ENCODE peak calls at places on chromosome 19, in seven cellular contexts. V, F, I, E, M, S and B are unnamed samples. For H3K4me1 and H3K36me3, the result is how much of the 10 kb centered on the place peaks cover.

GRCh38 chr19:4606921-4607678 is 32.2 kb upstream of the TNFAIP8L1 start:
- DNase-seq in E (no peak), I (peak), M (no peak), S (peak), F (peak), V (no peak), B (no peak)

GRCh38 chr19:33071887-33072286 is 7.2 kb upstream of the RHPN2 start:
- DNase-seq in I (no peak), F (no peak), M (no peak), E (peak), S (no peak), V (no peak), B (peak)

GRCh38 chr19:3850320-3850972 is 18.4 kb downstream of the ZFR2 start:
- DNase-seq in M (no peak), E (no peak), I (no peak), V (no peak), F (no peak), S (no peak), B (no peak)

GRCh38 chr19:35468637-35469036 is 20.6 kb downstream of the FFAR2 start:
- DNase-seq in E (peak), I (peak), V (no peak), S (peak), F (peak), M (no peak), B (peak)

GRCh38 chr19:947707-948533 is 22.1 kb downstream of the ARID3A start:
- DNase-seq in M (no peak), S (no peak), I (no peak), E (no peak), F (no peak), V (no peak), B (no peak)

GRCh38 chr19:5222821-5223321 is 117.7 kb downstream of the PTPRS start:
- DNase-seq in S (no peak), I (no peak), M (no peak), F (no peak), E (no peak), V (no peak), B (no peak)

GRCh38 chr19:9075064-9075964 is 11.5 kb upstream of the OR1M1 start:
- DNase-seq in E (peak), F (peak), M (peak), I (peak), V (peak), S (peak), B (no peak)

GRCh38 chr19:49058592-49058991 is 1.0 kb upstream of the CGB7 start:
- DNase-seq in S (peak), F (peak), V (no peak), I (no peak), M (peak), E (no peak), B (peak)

GRCh38 chr19:36441339-36441738 is 22.9 kb upstream of the ZFP82 start:
- DNase-seq in E (no peak), I (no peak), F (no peak), M (no peak), S (no peak), V (no peak), B (no peak)

GRCh38 chr19:57830071-57830602 is at the start of gene ZNF587B:
- DNase-seq in S (peak), I (peak), E (peak), M (peak), V (peak), F (peak), B (peak)

GRCh38 chr19:45901432-45901903 is 945 bp downstream of the MYPOP start:
- DNase-seq in S (peak), V (no peak), I (peak), M (peak), F (peak), E (no peak), B (no peak)

GRCh38 chr19:13029893-13030292 is 34.6 kb downstream of the NFIX start:
- DNase-seq in V (no peak), M (no peak), S (no peak), I (no peak), F (no peak), E (peak), B (no peak)

GRCh38 chr19:3270908-3271307 is 46.4 kb downstream of the CELF5 start:
- DNase-seq in V (no peak), M (peak), E (peak), I (peak), F (peak), S (peak), B (peak)

GRCh38 chr19:48795855-48796142 is 15.0 kb downstream of the BCAT2 start:
- DNase-seq in M (no peak), E (no peak), I (peak), S (no peak), V (no peak), F (no peak), B (no peak)

GRCh38 chr19:2977686-2978466 is 512 bp downstream of the TLE6 start:
- DNase-seq in M (no peak), V (no peak), F (no peak), E (no peak), I (peak), S (no peak), B (no peak)

GRCh38 chr19:47490847-47491246 is 6.8 kb upstream of the KPTN start:
- DNase-seq in I (no peak), E (no peak), M (no peak), V (no peak), S (no peak), F (no peak), B (no peak)

GRCh38 chr19:5991244-5991838 is 13.4 kb upstream of the RANBP3 start:
- DNase-seq in V (no peak), I (no peak), E (no peak), M (no peak), S (no peak), F (no peak), B (no peak)

GRCh38 chr19:4652075-4652474 is 12.8 kb downstream of the TNFAIP8L1 start:
- DNase-seq in F (no peak), M (no peak), V (no peak), E (no peak), I (no peak), S (no peak), B (no peak)

GRCh38 chr19:55635856-55636440 is 4.9 kb upstream of the ZNF580 start:
- DNase-seq in V (no peak), M (no peak), E (no peak), F (no peak), S (peak), I (no peak), B (no peak)

GRCh38 chr19:49064768-49065611 is at the start of gene NTF4:
- DNase-seq in F (peak), E (peak), S (peak), V (no peak), M (no peak), I (peak), B (peak)

GRCh38 chr19:4369109-4369887 is 25.9 kb downstream of the MPND start:
- DNase-seq in F (no peak), I (no peak), M (no peak), S (no peak), E (no peak), V (peak), B (no peak)

GRCh38 chr19:47190167-47190727 is 40.8 kb downstream of the BBC3 start:
- DNase-seq in M (peak), F (peak), S (peak), V (peak), I (peak), E (peak), B (peak)

GRCh38 chr19:48630289-48631036 is 6.7 kb downstream of the DBP start:
- DNase-seq in I (peak), E (no peak), F (peak), V (no peak), M (no peak), S (no peak), B (peak)

GRCh38 chr19:34357431-34357830 is 7.6 kb upstream of the GPI start:
- DNase-seq in E (no peak), I (no peak), S (no peak), M (no peak), F (no peak), V (no peak), B (no peak)

GRCh38 chr19:364496-365287 is 20.1 kb upstream of the MIER2 start:
- DNase-seq in S (no peak), F (no peak), E (no peak), I (no peak), M (no peak), V (no peak), B (no peak)

GRCh38 chr19:6217752-6218403 is 61.9 kb downstream of the MLLT1 start:
- DNase-seq in I (no peak), S (no peak), M (no peak), E (no peak), F (no peak), V (no peak), B (no peak)

GRCh38 chr19:54247106-54247930 is 4.7 kb upstream of the LILRA6 start:
- DNase-seq in M (no peak), S (no peak), I (no peak), E (no peak), V (no peak), F (no peak), B (no peak)

GRCh38 chr19:30227661-30228112 is 144.5 kb upstream of the ZNF536 start:
- DNase-seq in I (peak), S (peak), V (peak), E (peak), F (peak), M (peak), B (peak)

GRCh38 chr19:33394006-33394722 is 20.7 kb downstream of the CEBPG start:
- DNase-seq in I (peak), F (peak), S (no peak), E (peak), V (no peak), M (peak), B (peak)

GRCh38 chr19:4088975-4089374 is 22.3 kb upstream of the ZBTB7A start:
- DNase-seq in I (no peak), S (no peak), M (no peak), V (no peak), F (no peak), E (no peak), B (no peak)

GRCh38 chr19:30222428-30222873 is 149.7 kb upstream of the ZNF536 start:
- DNase-seq in E (no peak), M (no peak), S (peak), F (no peak), I (no peak), V (no peak), B (peak)

GRCh38 chr19:14901675-14902260 is 15.8 kb upstream of the OR7A17 start:
- DNase-seq in I (no peak), V (no peak), F (peak), M (no peak), E (peak), S (no peak), B (no peak)

GRCh38 chr19:53394522-53394973 is 401 bp upstream of the ZNF765 start:
- DNase-seq in F (peak), I (peak), V (peak), M (peak), S (peak), E (peak), B (no peak)

GRCh38 chr19:49210108-49210900 is 52.7 kb downstream of the TRPM4 start:
- DNase-seq in F (peak), S (peak), M (no peak), E (peak), V (no peak), I (peak), B (peak)

DNA sequence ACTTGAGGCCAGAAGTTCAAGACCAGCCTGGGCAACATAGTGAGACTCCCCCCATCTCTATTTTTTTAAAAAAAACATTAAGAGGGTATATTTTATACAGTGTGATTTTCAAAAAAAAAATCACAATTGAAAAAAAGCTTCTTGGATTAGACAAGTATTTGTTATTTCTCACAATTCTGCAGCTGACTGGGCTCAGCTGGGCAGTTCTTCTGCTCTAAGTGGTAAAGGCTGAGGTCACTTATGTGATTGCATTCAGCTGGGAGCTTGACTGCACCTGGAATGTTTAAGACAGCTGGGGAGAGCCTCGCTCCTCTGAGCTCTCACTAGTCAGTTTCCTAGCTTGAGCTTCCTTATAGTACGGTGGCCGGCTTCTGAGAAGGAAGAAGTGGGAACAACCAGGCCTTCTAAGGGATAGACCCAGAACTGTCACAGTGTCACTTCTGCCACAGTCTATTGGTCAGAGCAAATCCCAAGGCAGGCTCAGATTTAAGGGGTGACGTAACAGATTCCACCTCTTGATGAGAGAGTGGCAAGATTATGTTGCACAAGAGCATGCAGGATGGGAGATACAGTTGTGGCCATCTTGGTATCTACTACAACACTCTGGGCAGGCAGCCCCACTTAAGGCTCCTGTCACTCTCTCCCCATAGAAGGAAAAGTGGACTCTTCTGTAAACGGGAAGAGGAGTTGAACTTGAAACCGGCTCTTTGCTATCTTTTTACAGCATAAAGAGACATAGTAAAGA is 19.7 kb upstream of the IRGC start:
- DNase-seq in E (no peak), F (no peak), S (no peak), V (no peak), M (no peak), I (no peak), B (no peak)
- H3K4me3 ChIP-seq in E (no peak), F (no peak), S (no peak), V (no peak), M (no peak), I (no peak), B (no peak)

GRCh38 chr19:16896913-16897571 is 8.2 kb downstream of the F2RL3 start:
- DNase-seq in S (peak), E (peak), V (peak), M (peak), F (peak), I (peak), B (peak)

GRCh38 chr19:16896098-16896912 is 7.5 kb downstream of the F2RL3 start:
- DNase-seq in M (no peak), E (no peak), F (peak), S (no peak), I (no peak), V (no peak), B (no peak)

GRCh38 chr19:16899566-16900075 is 10.8 kb downstream of the F2RL3 start:
- DNase-seq in I (no peak), V (no peak), E (peak), F (peak), S (peak), M (no peak), B (no peak)

GRCh38 chr19:16898306-16899015 is 9.7 kb downstream of the F2RL3 start:
- DNase-seq in E (no peak), I (no peak), S (no peak), F (no peak), V (no peak), M (no peak), B (no peak)

DNA sequence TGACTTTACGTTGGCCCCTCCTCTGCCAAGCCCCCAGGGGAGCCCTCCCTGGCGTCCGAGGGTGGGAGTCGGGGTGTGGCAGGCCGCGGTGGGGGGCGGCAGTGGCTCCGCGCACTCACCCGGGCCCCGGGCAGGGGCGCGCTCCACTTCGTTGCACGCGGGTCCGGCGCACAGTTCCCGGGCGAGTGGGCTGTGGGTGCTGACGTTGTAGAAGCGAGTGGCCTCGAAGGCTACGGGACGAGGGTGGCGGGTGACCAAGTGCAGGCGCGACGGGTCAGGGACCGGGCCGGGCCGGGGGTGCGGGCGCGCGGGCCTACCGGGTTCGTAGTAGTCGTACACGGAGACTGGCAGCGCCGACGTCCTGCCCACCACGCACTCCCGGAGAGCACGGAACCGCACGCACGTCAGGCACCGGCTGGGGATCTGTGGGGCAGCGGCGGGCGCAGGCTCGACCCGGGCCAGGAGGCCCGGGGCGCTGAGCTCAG is 8.8 kb downstream of the F2RL3 start:
- DNase-seq in F (no peak), I (peak), V (no peak), E (no peak), S (no peak), M (no peak), B (no peak)
- H3K4me1 ChIP-seq in F (under half), I (under half), V (under half), E (under half), S (under half), M (under half), B (under half)

GRCh38 chr19:7624810-7625209 is 4.5 kb downstream of the XAB2 start:
- DNase-seq in I (no peak), V (no peak), S (no peak), F (no peak), E (no peak), M (no peak), B (no peak)
- H3K36me3 ChIP-seq in I (under half), V (under half), S (under half), F (under half), E (under half), M (under half), B (under half)

GRCh38 chr19:51116736-51117135 is 8.0 kb upstream of the SIGLEC9 start:
- DNase-seq in V (no peak), E (no peak), F (no peak), S (no peak), I (no peak), M (no peak), B (no peak)

GRCh38 chr19:51119089-51119488 is 5.6 kb upstream of the SIGLEC9 start:
- DNase-seq in V (no peak), I (no peak), F (no peak), E (peak), S (no peak), M (no peak), B (no peak)

GRCh38 chr19:51111606-51112005 is 3.4 kb upstream of the CTU1 start:
- DNase-seq in S (no peak), F (no peak), E (peak), M (no peak), I (no peak), V (no peak), B (no peak)

GRCh38 chr19:51110666-51110971 is 2.4 kb upstream of the CTU1 start:
- DNase-seq in I (no peak), S (no peak), V (no peak), E (no peak), F (no peak), M (no peak), B (no peak)

DNA sequence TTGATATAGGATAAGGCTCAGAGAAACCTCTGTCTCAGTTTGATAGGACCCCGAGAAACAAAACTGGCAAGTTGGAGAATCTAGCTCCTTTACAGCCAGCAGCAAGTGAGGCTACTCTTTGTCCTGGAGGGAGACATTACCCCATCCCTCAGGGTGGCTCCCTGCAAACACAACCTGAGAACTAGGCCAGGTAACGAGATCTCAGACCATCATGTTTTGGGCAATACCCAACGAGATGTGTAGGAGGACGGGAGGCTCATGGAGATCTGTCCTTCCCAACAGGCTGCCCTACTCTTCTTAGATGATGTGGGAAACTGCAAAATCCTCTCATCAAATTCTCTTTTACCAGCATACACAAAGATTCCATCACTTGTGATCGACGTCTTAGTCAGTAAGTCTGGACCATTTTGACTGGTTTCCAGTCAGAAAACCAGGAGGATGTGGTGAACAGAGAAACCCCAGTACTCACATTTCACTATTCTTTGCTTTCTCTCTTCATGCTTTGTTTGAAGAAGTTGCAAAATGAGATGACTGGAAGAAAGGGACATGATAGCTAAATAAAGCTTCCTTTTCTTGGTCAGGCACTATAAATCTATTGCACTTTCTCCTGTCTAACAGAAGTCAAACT is 6.0 kb upstream of the CTU1 start:
- DNase-seq in M (no peak), S (no peak), E (no peak), I (no peak), V (no peak), F (no peak), B (no peak)
- H3K4me3 ChIP-seq in M (no peak), S (no peak), E (no peak), I (no peak), V (no peak), F (no peak), B (no peak)

GRCh38 chr19:40610396-40611064 is 9.4 kb downstream of the LTBP4 start:
- DNase-seq in I (peak), F (no peak), V (peak), E (no peak), M (no peak), S (peak), B (no peak)

GRCh38 chr19:40607311-40607871 is 6.2 kb downstream of the LTBP4 start:
- DNase-seq in I (no peak), S (no peak), F (no peak), E (no peak), V (no peak), M (no peak), B (peak)

GRCh38 chr19:40609561-40610395 is 8.6 kb downstream of the LTBP4 start:
- DNase-seq in F (peak), I (peak), M (no peak), S (peak), V (peak), E (no peak), B (peak)

GRCh38 chr19:40608957-40609356 is 7.8 kb downstream of the LTBP4 start:
- DNase-seq in V (no peak), I (no peak), F (no peak), E (no peak), M (no peak), S (no peak), B (no peak)

DNA sequence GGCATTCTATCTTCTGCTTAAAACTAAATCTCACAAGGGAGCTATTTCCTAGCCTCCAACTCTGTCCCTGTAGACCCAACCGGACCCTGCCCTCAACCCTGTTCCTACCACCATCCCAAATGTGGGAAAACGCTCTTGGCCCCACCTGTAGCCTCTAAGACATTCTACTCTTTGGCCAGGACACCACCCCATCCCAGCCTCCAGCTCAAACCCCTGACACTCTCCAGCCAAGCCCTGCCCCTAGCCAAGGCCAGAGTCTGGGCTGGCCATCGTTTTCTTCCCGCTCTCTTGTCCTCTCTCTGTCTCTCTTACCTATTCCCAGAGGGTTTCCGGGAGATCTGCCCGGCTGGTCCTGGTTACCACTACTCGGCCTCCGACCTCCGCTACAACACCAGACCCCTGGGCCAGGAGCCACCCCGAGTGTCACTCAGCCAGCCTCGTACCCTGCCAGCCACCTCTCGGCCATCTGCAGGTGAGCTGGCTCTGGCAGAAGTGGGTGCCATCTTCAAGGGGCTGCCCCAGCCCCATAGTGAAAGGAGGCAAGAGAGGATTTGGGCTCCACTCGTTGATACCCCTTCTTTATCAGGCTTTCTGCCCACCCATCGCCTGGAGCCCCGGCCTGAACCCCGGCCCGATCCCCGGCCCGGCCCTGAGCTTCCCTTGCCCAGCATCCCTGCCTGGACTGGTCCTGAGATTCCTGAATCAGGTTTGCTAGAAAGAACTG is 6.9 kb downstream of the LTBP4 start:
- DNase-seq in E (no peak), F (no peak), I (no peak), S (no peak), V (no peak), M (no peak), B (no peak)
- H3K4me1 ChIP-seq in E (under half), F (under half), I (half or more), S (under half), V (under half), M (under half), B (under half)

GRCh38 chr19:50798116-50798942 is 8.1 kb downstream of the ACP4 start:
- DNase-seq in F (no peak), V (no peak), E (no peak), M (no peak), I (no peak), S (peak), B (no peak)
- H3K36me3 ChIP-seq in F (under half), V (under half), E (half or more), M (under half), I (under half), S (under half), B (under half)